ENCODE peak calls at places on chromosomes 7 and 10, in four cellular contexts. V, G, F and W are unnamed samples.

GRCh38 chr10:102269017-102269416 is 23.7 kb downstream of the GBF1 start:
- DNase-seq in V (no peak), G (no peak), F (no peak), W (no peak)

GRCh38 chr7:139827042-139827441 is 2.0 kb upstream of the TBXAS1 start:
- DNase-seq in F (no peak), G (no peak), V (no peak), W (no peak)

GRCh38 chr10:35219292-35219691 is 92.6 kb downstream of the CREM start:
- DNase-seq in F (no peak), G (no peak), V (no peak), W (no peak)

GRCh38 chr10:95466450-95466849 is 94.7 kb downstream of the SORBS1 start:
- DNase-seq in V (no peak), F (no peak), G (no peak), W (no peak)

GRCh38 chr7:2785071-2785500 is 59.0 kb downstream of the GNA12 start:
- DNase-seq in G (peak; percentile 40), F (no peak), V (no peak), W (no peak)

GRCh38 chr7:43784030-43785001 is 25.8 kb downstream of the BLVRA start:
- DNase-seq in V (no peak), G (peak; percentile 82), F (no peak), W (no peak)

GRCh38 chr10:70549962-70550845 is 52.3 kb downstream of the PRF1 start:
- DNase-seq in F (peak; percentile 44), G (peak; percentile 17), V (peak; percentile 84), W (peak; percentile 88)

GRCh38 chr7:35792472-35793224 is 8.2 kb upstream of the SEPTIN7 start:
- DNase-seq in V (no peak), F (no peak), G (no peak), W (no peak)

GRCh38 chr10:11378835-11379234 is 232.6 kb downstream of the USP6NL start:
- DNase-seq in G (no peak), V (no peak), F (no peak), W (no peak)

GRCh38 chr7:50717186-50717585 is 65.5 kb downstream of the GRB10 start:
- DNase-seq in G (no peak), V (no peak), F (no peak), W (no peak)

GRCh38 chr7:126570845-126571244 is 681.9 kb downstream of the GRM8 start:
- DNase-seq in F (no peak), G (no peak), V (no peak), W (no peak)

GRCh38 chr10:86203162-86203905 is 163.3 kb downstream of the GRID1 start:
- DNase-seq in F (peak; percentile 7), V (peak; percentile 10), G (no peak), W (no peak)

GRCh38 chr7:157997080-157997440 is 590.6 kb downstream of the PTPRN2 start:
- DNase-seq in V (no peak), G (no peak), F (no peak), W (no peak)

GRCh38 chr7:26857534-26858228 is 6.7 kb downstream of the SKAP2 start:
- DNase-seq in F (no peak), V (no peak), G (no peak), W (peak; percentile 13)

GRCh38 chr7:44194069-44194468 is 4.8 kb upstream of the GCK start:
- DNase-seq in V (no peak), G (no peak), F (no peak), W (no peak)

GRCh38 chr10:77159538-77160110 is 478.0 kb downstream of the KCNMA1 start:
- DNase-seq in F (no peak), V (no peak), G (no peak), W (no peak)

GRCh38 chr10:122292376-122292775 is 21.3 kb downstream of the BTBD16 start:
- DNase-seq in F (no peak), V (no peak), G (no peak), W (no peak)

GRCh38 chr7:77199008-77199966 is at the start of gene FGL2:
- DNase-seq in V (no peak), G (no peak), F (no peak), W (no peak)

GRCh38 chr10:82982110-82982608 is 1107.2 kb downstream of the NRG3 start:
- DNase-seq in G (no peak), V (no peak), F (no peak), W (no peak)

GRCh38 chr10:102674566-102674965 is 30.3 kb downstream of the TRIM8 start:
- DNase-seq in G (no peak), V (no peak), F (peak; percentile 53), W (peak; percentile 52)

GRCh38 chr10:5666324-5667220 is at the start of gene ASB13:
- DNase-seq in F (peak; percentile 54), V (peak; percentile 84), G (no peak), W (peak; percentile 93)

GRCh38 chr10:5590816-5591215 is 66.1 kb downstream of the CALML3 start:
- DNase-seq in V (no peak), G (no peak), F (no peak), W (peak; percentile 51)

GRCh38 chr7:86629-87028 is 105.7 kb upstream of the FAM20C start:
- DNase-seq in V (no peak), F (no peak), G (no peak), W (no peak)

GRCh38 chr7:151575471-151575870 is 55.8 kb upstream of the RHEB start:
- DNase-seq in F (no peak), V (no peak), G (no peak), W (no peak)

GRCh38 chr10:112361951-112362770 is 11.8 kb upstream of the ACSL5 start:
- DNase-seq in F (no peak), V (no peak), G (no peak), W (no peak)

GRCh38 chr10:69892436-69893215 is 90.9 kb downstream of the COL13A1 start:
- DNase-seq in G (no peak), V (peak; percentile 58), F (no peak), W (no peak)

GRCh38 chr10:30433286-30433778 is 652 bp upstream of the MAP3K8 start:
- DNase-seq in V (peak; percentile 25), F (peak; percentile 77), G (no peak), W (peak; percentile 78)

GRCh38 chr7:124603066-124603465 is 162.5 kb downstream of the GPR37 start:
- DNase-seq in V (no peak), G (no peak), F (no peak), W (no peak)

GRCh38 chr7:41003031-41003925 is 699.6 kb downstream of the INHBA start:
- DNase-seq in F (peak; percentile 28), V (peak; percentile 45), G (peak; percentile 3), W (peak; percentile 27)

DNA sequence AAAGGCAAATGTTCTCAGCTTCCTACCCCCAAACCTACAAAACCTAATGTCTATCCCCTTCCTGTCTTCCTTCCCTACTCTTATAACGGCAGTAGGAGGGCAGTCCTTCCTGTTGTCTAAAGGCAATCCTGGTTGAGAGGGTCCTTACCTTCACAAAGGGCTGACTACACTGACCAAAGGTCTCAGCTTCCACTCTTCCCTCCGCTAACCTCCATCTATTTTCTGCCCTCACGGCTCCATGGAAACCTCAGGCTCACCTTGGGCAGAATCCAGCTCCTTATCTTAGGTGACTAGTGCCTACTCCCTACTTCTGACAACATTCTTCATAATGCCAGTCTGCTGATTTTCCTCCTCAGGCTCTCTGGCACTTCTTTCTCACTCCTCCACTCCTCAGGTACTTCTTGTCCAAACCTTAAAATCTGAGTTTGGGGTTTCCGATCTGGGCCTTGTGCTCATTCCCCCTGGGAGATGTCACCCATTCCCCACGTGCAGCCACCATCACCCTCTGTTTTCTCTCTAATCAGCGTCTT is 542 bp downstream of the FBXL13 start:
- DNase-seq in F (no peak), G (no peak), V (no peak), W (no peak)
- TF ChIP-seq JUND in F (no peak), G (no peak), V (no peak), W (no peak)

GRCh38 chr7:91850455-91850854 is 30.0 kb downstream of the MTERF1 start:
- DNase-seq in G (no peak), V (no peak), F (no peak), W (no peak)

GRCh38 chr7:91843831-91844230 is 36.7 kb downstream of the MTERF1 start:
- DNase-seq in G (peak; percentile 5), V (no peak), F (no peak), W (no peak)

GRCh38 chr7:91852263-91852741 is 28.2 kb downstream of the MTERF1 start:
- DNase-seq in F (peak; percentile 41), V (no peak), G (no peak), W (no peak)

GRCh38 chr7:91846436-91846835 is 34.1 kb downstream of the MTERF1 start:
- DNase-seq in G (no peak), F (no peak), V (no peak), W (no peak)

DNA sequence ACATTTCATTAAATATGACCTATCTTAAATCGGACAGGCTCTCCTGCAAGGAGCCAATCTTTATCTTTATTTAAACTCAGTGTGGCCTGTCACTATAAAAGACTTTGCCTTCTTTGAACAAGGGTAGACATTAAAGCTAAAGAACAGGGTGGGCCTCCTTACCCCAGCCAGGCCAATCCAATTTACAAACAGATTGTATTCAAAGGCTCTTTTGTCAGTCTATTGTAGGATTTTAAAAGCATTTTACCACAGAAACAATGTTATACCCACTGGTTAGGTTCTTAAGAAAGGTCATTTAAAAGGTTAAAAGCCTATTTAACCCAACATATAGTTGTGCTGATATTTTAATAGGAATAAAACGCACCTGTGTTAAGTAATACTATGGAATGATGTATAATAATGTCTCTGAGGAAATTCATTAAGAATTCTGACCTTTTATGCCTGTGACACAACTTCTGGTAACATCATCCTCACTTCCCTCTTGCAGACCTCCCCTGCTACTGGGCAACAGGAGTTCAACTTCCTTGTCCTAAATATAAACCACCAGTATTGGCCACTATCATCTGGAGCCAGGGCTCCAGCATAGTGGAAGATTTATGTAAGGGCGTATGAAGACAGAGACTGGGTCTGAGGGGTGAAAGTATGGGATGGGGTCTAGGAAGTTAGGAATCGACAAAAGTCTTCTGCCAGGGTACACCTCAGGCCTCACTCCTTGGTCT is 32.5 kb downstream of the MTERF1 start:
- DNase-seq in G (no peak), F (no peak), V (no peak), W (no peak)
- TF ChIP-seq SMC3 in G (no peak), F (no peak), V (no peak), W (no peak)

GRCh38 chr7:122307228-122307619 is 2.7 kb upstream of the FEZF1 start:
- DNase-seq in V (no peak), G (no peak), F (no peak), W (no peak)

GRCh38 chr7:122312789-122313188 is 8.2 kb upstream of the FEZF1 start:
- DNase-seq in F (no peak), G (no peak), V (no peak), W (no peak)

GRCh38 chr7:122311280-122311679 is 6.7 kb upstream of the FEZF1 start:
- DNase-seq in G (no peak), V (no peak), F (no peak), W (no peak)

GRCh38 chr7:122311719-122312118 is 7.2 kb upstream of the FEZF1 start:
- DNase-seq in F (no peak), G (no peak), V (no peak), W (peak; percentile 45)

GRCh38 chr7:122310119-122311021 is 5.8 kb upstream of the FEZF1 start:
- DNase-seq in V (no peak), G (no peak), F (no peak), W (no peak)
- H3K27ac ChIP-seq in V (no peak overlapping the region), G (no peak overlapping the region), F (no peak overlapping the region), W (no peak overlapping the region)

GRCh38 chr7:128135275-128136214 is 104.3 kb upstream of the LRRC4 start:
- DNase-seq in F (no peak), V (peak; percentile 98), G (no peak), W (peak; percentile 98)
- TF ChIP-seq JUND in F (no peak), V (no peak), G (no peak), W (no peak)